ENCODE peak calls at places on chromosomes 3 and 15, in four cellular contexts. One of them, this sample, is unnamed.
A peak's percentile ranks its signal among the peaks of the same experiment; 100 is the strongest.

GRCh38 chr15:89971592-89971997 is 29.5 kb upstream of the ZNF710 start:
- DNase-seq in heart left ventricle: peak; percentile 71
- DNase-seq in A549: peak; percentile 87
- DNase-seq in fibroblast of mammary gland: peak; percentile 62
- DNase-seq in this sample: peak; percentile 1

GRCh38 chr3:129035360-129036233 is 25.0 kb upstream of the GP9 start:
- DNase-seq in heart left ventricle: no peak
- DNase-seq in A549: no peak
- DNase-seq in fibroblast of mammary gland: no peak
- DNase-seq in this sample: no peak

GRCh38 chr15:68609618-68610017 is 30.8 kb downstream of the CORO2B start:
- DNase-seq in heart left ventricle: peak; percentile 84
- DNase-seq in A549: no peak
- DNase-seq in fibroblast of mammary gland: peak; percentile 97
- DNase-seq in this sample: no peak

GRCh38 chr3:125032100-125032643 is 23.6 kb downstream of the HEG1 start:
- DNase-seq in heart left ventricle: peak; percentile 69
- DNase-seq in A549: no peak
- DNase-seq in fibroblast of mammary gland: peak; percentile 62
- DNase-seq in this sample: no peak

GRCh38 chr3:153285982-153286381 is 124.0 kb downstream of the RAP2B start:
- DNase-seq in heart left ventricle: no peak
- DNase-seq in A549: no peak
- DNase-seq in fibroblast of mammary gland: no peak
- DNase-seq in this sample: no peak

GRCh38 chr3:86594838-86595237 is 396.1 kb downstream of the VGLL3 start:
- DNase-seq in heart left ventricle: no peak
- DNase-seq in A549: no peak
- DNase-seq in fibroblast of mammary gland: no peak
- DNase-seq in this sample: no peak

GRCh38 chr3:67296039-67296892 is 298.2 kb downstream of the KBTBD8 start:
- DNase-seq in heart left ventricle: no peak
- DNase-seq in A549: no peak
- DNase-seq in fibroblast of mammary gland: no peak
- DNase-seq in this sample: no peak

GRCh38 chr15:98854496-98854895 is 153.1 kb downstream of the PGPEP1L start:
- DNase-seq in heart left ventricle: no peak
- DNase-seq in A549: no peak
- DNase-seq in fibroblast of mammary gland: no peak
- DNase-seq in this sample: no peak

GRCh38 chr15:29638781-29639180 is 183.5 kb downstream of the TJP1 start:
- DNase-seq in heart left ventricle: no peak
- DNase-seq in A549: no peak
- DNase-seq in fibroblast of mammary gland: peak; percentile 1
- DNase-seq in this sample: no peak

GRCh38 chr15:50993598-50993997 is 85.1 kb downstream of the AP4E1 start:
- DNase-seq in heart left ventricle: no peak
- DNase-seq in A549: no peak
- DNase-seq in fibroblast of mammary gland: peak; percentile 30
- DNase-seq in this sample: peak; percentile 3

GRCh38 chr3:12588674-12589054 is 31.8 kb downstream of the MKRN2 start:
- DNase-seq in heart left ventricle: no peak
- DNase-seq in A549: no peak
- DNase-seq in fibroblast of mammary gland: no peak
- DNase-seq in this sample: no peak

GRCh38 chr3:82085811-82086475 is 324.5 kb upstream of the GBE1 start:
- DNase-seq in heart left ventricle: no peak
- DNase-seq in A549: no peak
- DNase-seq in fibroblast of mammary gland: no peak
- DNase-seq in this sample: no peak

GRCh38 chr15:95645791-95646338 is 684.6 kb upstream of the NR2F2 start:
- DNase-seq in heart left ventricle: no peak
- DNase-seq in A549: no peak
- DNase-seq in fibroblast of mammary gland: no peak
- DNase-seq in this sample: no peak

GRCh38 chr3:119219069-119219468 is 21.6 kb downstream of the B4GALT4 start:
- DNase-seq in heart left ventricle: no peak
- DNase-seq in A549: no peak
- DNase-seq in fibroblast of mammary gland: no peak
- DNase-seq in this sample: no peak

GRCh38 chr3:125958511-125959316 is 10.3 kb upstream of the ROPN1B start:
- DNase-seq in heart left ventricle: peak; percentile 64
- DNase-seq in A549: no peak
- DNase-seq in fibroblast of mammary gland: no peak
- DNase-seq in this sample: no peak

GRCh38 chr3:5731100-5731499 is 543.6 kb downstream of the EDEM1 start:
- DNase-seq in heart left ventricle: no peak
- DNase-seq in A549: no peak
- DNase-seq in fibroblast of mammary gland: no peak
- DNase-seq in this sample: no peak

GRCh38 chr3:9141903-9142302 is 107.5 kb downstream of the SRGAP3 start:
- DNase-seq in heart left ventricle: no peak
- DNase-seq in A549: no peak
- DNase-seq in fibroblast of mammary gland: no peak
- DNase-seq in this sample: no peak

GRCh38 chr3:194808709-194809108 is 123.0 kb downstream of the FAM43A start:
- DNase-seq in heart left ventricle: no peak
- DNase-seq in A549: peak; percentile 13
- DNase-seq in fibroblast of mammary gland: peak; percentile 93
- DNase-seq in this sample: no peak

GRCh38 chr3:114272271-114272670 is 21.6 kb upstream of the TIGIT start:
- DNase-seq in heart left ventricle: no peak
- DNase-seq in A549: no peak
- DNase-seq in fibroblast of mammary gland: no peak
- DNase-seq in this sample: no peak

GRCh38 chr3:171358891-171359218 is 101.3 kb downstream of the TNIK start:
- DNase-seq in heart left ventricle: no peak
- DNase-seq in A549: no peak
- DNase-seq in fibroblast of mammary gland: no peak
- DNase-seq in this sample: no peak

GRCh38 chr3:140771030-140771677 is 93.3 kb downstream of the TRIM42 start:
- DNase-seq in heart left ventricle: no peak
- DNase-seq in A549: no peak
- DNase-seq in fibroblast of mammary gland: peak; percentile 40
- DNase-seq in this sample: no peak
- TF ChIP-seq CTCF in heart left ventricle: no peak
- TF ChIP-seq CTCF in A549: no peak
- TF ChIP-seq CTCF in fibroblast of mammary gland: no peak
- TF ChIP-seq CTCF in this sample: no peak

DNA sequence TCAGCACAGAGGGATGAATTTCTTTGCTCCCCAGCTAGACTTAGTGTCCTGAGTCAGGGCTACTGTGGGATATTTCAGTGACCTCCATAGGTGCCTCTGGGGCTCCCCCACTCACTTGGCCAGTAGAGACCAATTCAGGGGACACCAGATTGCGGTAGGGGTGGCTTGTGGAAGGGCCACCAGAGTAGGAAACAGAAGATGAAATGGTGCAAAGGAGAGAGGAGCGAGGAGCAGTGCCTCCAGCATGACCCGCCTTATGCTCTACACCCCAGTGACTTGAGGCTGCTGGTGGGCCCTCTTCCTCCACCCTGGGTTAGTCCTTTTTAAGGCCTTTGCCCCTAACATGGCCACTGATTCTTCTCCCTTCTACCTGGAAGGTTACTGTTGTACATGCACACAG is 2.5 kb downstream of the AEN start:
- DNase-seq in heart left ventricle: no peak
- DNase-seq in A549: no peak
- DNase-seq in fibroblast of mammary gland: no peak
- DNase-seq in this sample: no peak
- H3K4me3 ChIP-seq in heart left ventricle: no peak overlapping the region
- H3K4me3 ChIP-seq in A549: peak overlapping the region; percentile 82
- H3K4me3 ChIP-seq in fibroblast of mammary gland: peak overlapping the region; percentile 79
- H3K4me3 ChIP-seq in this sample: peak overlapping the region; percentile 84

GRCh38 chr3:183328823-183329222 is 75.8 kb downstream of the B3GNT5 start:
- DNase-seq in heart left ventricle: no peak
- DNase-seq in A549: no peak
- DNase-seq in fibroblast of mammary gland: peak; percentile 68
- DNase-seq in this sample: no peak

GRCh38 chr3:183328164-183328563 is 75.1 kb downstream of the B3GNT5 start:
- DNase-seq in heart left ventricle: no peak
- DNase-seq in A549: no peak
- DNase-seq in fibroblast of mammary gland: peak; percentile 39
- DNase-seq in this sample: no peak

GRCh38 chr3:183324083-183324482 is 71.0 kb downstream of the B3GNT5 start:
- DNase-seq in heart left ventricle: no peak
- DNase-seq in A549: no peak
- DNase-seq in fibroblast of mammary gland: peak; percentile 85
- DNase-seq in this sample: no peak

GRCh38 chr3:183329543-183329942 is 76.5 kb downstream of the B3GNT5 start:
- DNase-seq in heart left ventricle: no peak
- DNase-seq in A549: no peak
- DNase-seq in fibroblast of mammary gland: no peak
- DNase-seq in this sample: no peak

DNA sequence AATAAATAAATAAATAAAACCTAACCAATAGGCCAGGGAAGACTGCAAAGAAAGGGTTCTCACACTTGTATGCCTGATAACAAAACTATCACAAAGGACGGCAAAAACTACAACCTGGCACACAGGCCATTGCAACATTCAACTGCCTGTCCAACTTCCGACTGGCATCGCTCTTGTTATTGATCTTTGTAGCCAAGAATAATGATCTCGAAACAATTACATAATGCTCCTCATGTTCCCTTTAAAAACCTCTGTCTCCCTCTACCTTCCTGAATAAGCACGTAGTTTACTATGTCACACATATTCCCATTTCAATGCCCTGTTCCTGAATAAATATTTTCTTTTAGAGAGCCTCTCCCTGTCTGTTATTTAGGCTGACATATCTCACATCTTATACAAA is 74.3 kb downstream of the B3GNT5 start:
- DNase-seq in heart left ventricle: no peak
- DNase-seq in A549: no peak
- DNase-seq in fibroblast of mammary gland: no peak
- DNase-seq in this sample: no peak
- TF ChIP-seq CTCF in heart left ventricle: no peak
- TF ChIP-seq CTCF in A549: no peak
- TF ChIP-seq CTCF in fibroblast of mammary gland: no peak
- TF ChIP-seq CTCF in this sample: no peak

DNA sequence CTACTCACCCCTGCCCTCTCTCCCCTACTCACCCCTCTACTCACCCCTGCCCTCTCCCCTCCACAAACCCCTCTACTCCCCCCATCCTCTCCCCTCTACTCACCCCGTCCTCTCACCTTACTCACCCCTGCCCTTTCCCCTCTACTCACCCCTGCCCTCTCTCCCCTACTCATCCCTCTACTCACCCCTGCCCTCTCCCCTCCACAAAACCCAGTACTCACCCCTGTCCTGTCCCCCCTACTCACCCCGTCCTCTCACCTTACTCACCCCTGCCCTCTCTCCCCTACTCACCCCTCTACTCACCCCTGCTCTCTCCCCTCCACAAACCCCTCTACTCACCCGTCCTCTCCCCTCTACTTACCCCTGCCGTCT is 14.2 kb downstream of the BFSP2 start:
- DNase-seq in heart left ventricle: no peak
- DNase-seq in A549: no peak
- DNase-seq in fibroblast of mammary gland: no peak
- DNase-seq in this sample: no peak
- H3K4me3 ChIP-seq in heart left ventricle: no peak overlapping the region
- H3K4me3 ChIP-seq in A549: no peak overlapping the region
- H3K4me3 ChIP-seq in fibroblast of mammary gland: no peak overlapping the region
- H3K4me3 ChIP-seq in this sample: no peak overlapping the region

DNA sequence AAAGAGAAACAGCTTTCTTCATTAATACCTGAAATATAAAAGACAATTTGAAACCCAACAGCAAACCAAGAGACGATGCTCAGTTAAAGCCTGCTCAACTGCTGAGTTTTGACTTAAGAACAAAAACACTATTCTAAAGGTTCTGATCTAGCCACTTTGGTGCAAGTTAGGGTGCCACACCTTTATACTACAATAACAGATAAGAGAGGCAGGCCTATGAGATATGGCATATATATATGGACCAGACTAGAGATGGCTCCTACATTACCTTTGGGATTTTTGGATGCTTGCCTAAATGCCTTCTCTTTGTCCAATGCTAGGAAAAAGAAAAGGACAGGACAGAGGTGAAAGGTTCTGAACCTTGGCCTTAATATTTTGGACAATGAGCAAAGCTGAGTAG is 68.6 kb downstream of the INO80 start:
- DNase-seq in heart left ventricle: no peak
- DNase-seq in A549: no peak
- DNase-seq in fibroblast of mammary gland: no peak
- DNase-seq in this sample: no peak
- TF ChIP-seq CTCF in heart left ventricle: no peak
- TF ChIP-seq CTCF in A549: no peak
- TF ChIP-seq CTCF in fibroblast of mammary gland: no peak
- TF ChIP-seq CTCF in this sample: no peak

GRCh38 chr3:38039899-38040261 is 872 bp downstream of the DLEC1 start:
- DNase-seq in heart left ventricle: peak; percentile 81
- DNase-seq in A549: no peak
- DNase-seq in fibroblast of mammary gland: peak; percentile 45
- DNase-seq in this sample: no peak
- H3K4me3 ChIP-seq in heart left ventricle: no peak overlapping the region
- H3K4me3 ChIP-seq in A549: no peak overlapping the region
- H3K4me3 ChIP-seq in fibroblast of mammary gland: no peak overlapping the region
- H3K4me3 ChIP-seq in this sample: peak overlapping the region; percentile 55